ENCODE peak calls at places on chromosome 17, in nine cellular contexts. M is ACHN, J is Ammon's horn, R is Caki2, P is foreskin fibroblast, A is head of caudate nucleus, F is amniotic stem cell, U is anterior cingulate cortex, T is activated T-cell treated with anti-CD3 and anti-CD28 coated beads for 1 hour. Q is an unnamed sample.

GRCh38 chr17:56912105-56912999 is 1.5 kb downstream of the TRIM25 start:
- DNase-seq in M (no peak), J (no peak), R (no peak), P (peak), A (no peak), F (no peak), U (no peak), T (no peak), Q (no peak)

GRCh38 chr17:5526821-5527598 is 40.6 kb downstream of the MIS12 start:
- DNase-seq in M (peak), J (peak), R (peak), P (peak), A (peak), F (peak), U (peak), T (no peak), Q (peak)

GRCh38 chr17:67401598-67402504 is 24.8 kb downstream of the PITPNC1 start:
- DNase-seq in M (no peak), J (no peak), R (no peak), P (no peak), A (no peak), F (no peak), U (no peak), T (no peak), Q (no peak)

GRCh38 chr17:80671823-80672105 is 127.1 kb downstream of the RPTOR start:
- DNase-seq in M (no peak), J (no peak), R (peak), P (no peak), A (no peak), F (no peak), U (no peak), T (no peak), Q (no peak)

GRCh38 chr17:35438433-35438832 is 6.1 kb upstream of the SLFN12 start:
- DNase-seq in M (no peak), J (no peak), R (no peak), P (no peak), A (no peak), F (no peak), U (no peak), T (no peak), Q (no peak)

GRCh38 chr17:82172461-82173160 is 40.0 kb downstream of the CCDC57 start:
- DNase-seq in M (no peak), J (no peak), R (no peak), P (no peak), A (no peak), F (no peak), U (no peak), T (no peak), Q (no peak)

GRCh38 chr17:69415431-69415830 is 934 bp downstream of the MAP2K6 start:
- DNase-seq in M (no peak), J (no peak), R (no peak), P (no peak), A (no peak), F (no peak), U (no peak), T (no peak), Q (no peak)

GRCh38 chr17:40480501-40481003 is 20.9 kb downstream of the TNS4 start:
- DNase-seq in M (no peak), J (no peak), R (no peak), P (peak), A (no peak), F (no peak), U (no peak), T (peak), Q (peak)

GRCh38 chr17:80257716-80258213 is 2.9 kb upstream of the RNF213 start:
- DNase-seq in M (no peak), J (no peak), R (no peak), P (no peak), A (no peak), F (no peak), U (no peak), T (no peak), Q (no peak)

GRCh38 chr17:8430966-8431365 is 4.7 kb upstream of the NDEL1 start:
- DNase-seq in M (no peak), J (peak), R (no peak), P (no peak), A (peak), F (no peak), U (no peak), T (no peak), Q (no peak)

GRCh38 chr17:34712481-34713195 is 133.3 kb downstream of the TMEM132E start:
- DNase-seq in M (no peak), J (no peak), R (no peak), P (no peak), A (no peak), F (no peak), U (no peak), T (no peak), Q (no peak)

GRCh38 chr17:17681744-17682292 is 560 bp downstream of the RAI1 start:
- DNase-seq in M (peak), J (no peak), R (no peak), P (peak), A (peak), F (no peak), U (peak), T (peak), Q (peak)

GRCh38 chr17:37138726-37139125 is 190.0 kb downstream of the AATF start:
- DNase-seq in M (no peak), J (peak), R (no peak), P (no peak), A (peak), F (no peak), U (no peak), T (no peak), Q (no peak)

GRCh38 chr17:76458580-76459490 is 5.9 kb upstream of the UBE2O start:
- DNase-seq in M (peak), J (no peak), R (no peak), P (peak), A (no peak), F (peak), U (no peak), T (no peak), Q (peak)

GRCh38 chr17:27296427-27296979 is 2.6 kb downstream of the WSB1 start:
- DNase-seq in M (peak), J (no peak), R (peak), P (peak), A (no peak), F (peak), U (no peak), T (no peak), Q (no peak)

GRCh38 chr17:83183951-83184506 is 104.6 kb downstream of the METRNL start:
- DNase-seq in M (no peak), J (no peak), R (no peak), P (no peak), A (no peak), F (no peak), U (no peak), T (no peak), Q (no peak)

GRCh38 chr17:56773124-56773523 is 60.6 kb downstream of the C17orf67 start:
- DNase-seq in M (no peak), J (no peak), R (no peak), P (no peak), A (no peak), F (no peak), U (no peak), T (no peak), Q (no peak)

GRCh38 chr17:6473128-6473767 is 29.0 kb downstream of the PIMREG start:
- DNase-seq in M (peak), J (peak), R (peak), P (peak), A (peak), F (peak), U (peak), T (peak), Q (peak)

GRCh38 chr17:44204453-44204882 is 4.8 kb upstream of the ATXN7L3 start:
- DNase-seq in M (peak), J (no peak), R (no peak), P (peak), A (no peak), F (no peak), U (no peak), T (no peak), Q (no peak)

GRCh38 chr17:78588258-78589030 is 11.2 kb upstream of the DNAH17 start:
- DNase-seq in M (no peak), J (no peak), R (no peak), P (no peak), A (no peak), F (no peak), U (no peak), T (no peak), Q (no peak)

GRCh38 chr17:80498242-80498919 is 22.0 kb upstream of the NPTX1 start:
- DNase-seq in M (no peak), J (no peak), R (no peak), P (peak), A (no peak), F (no peak), U (no peak), T (no peak), Q (peak)

GRCh38 chr17:50259484-50260324 is 14.6 kb upstream of the TMEM92 start:
- DNase-seq in M (no peak), J (no peak), R (no peak), P (no peak), A (no peak), F (no peak), U (no peak), T (no peak), Q (no peak)

GRCh38 chr17:27669850-27670249 is 38.9 kb downstream of the LGALS9 start:
- DNase-seq in M (no peak), J (no peak), R (no peak), P (no peak), A (no peak), F (no peak), U (no peak), T (no peak), Q (no peak)

GRCh38 chr17:49924589-49924988 is 44.4 kb upstream of the DLX4 start:
- DNase-seq in M (no peak), J (no peak), R (no peak), P (no peak), A (no peak), F (no peak), U (no peak), T (no peak), Q (no peak)

GRCh38 chr17:77611791-77612466 is 346.6 kb upstream of the TNRC6C start:
- DNase-seq in M (no peak), J (no peak), R (no peak), P (no peak), A (no peak), F (no peak), U (no peak), T (no peak), Q (no peak)

GRCh38 chr17:17548044-17548443 is 43.5 kb downstream of the PEMT start:
- DNase-seq in M (no peak), J (no peak), R (no peak), P (no peak), A (no peak), F (no peak), U (no peak), T (no peak), Q (no peak)

GRCh38 chr17:78796134-78796900 is 14.2 kb upstream of the CYTH1 start:
- DNase-seq in M (no peak), J (no peak), R (no peak), P (no peak), A (no peak), F (no peak), U (no peak), T (no peak), Q (no peak)

Q was measured in DMS53.